ENCODE peak calls at places on chromosome 4, in ten cellular contexts. One of them, this sample, is unnamed.

GRCh38 chr4:110798682-110799081 is 175.8 kb upstream of the PITX2 start:
- DNase-seq in foreskin fibroblast: peak
- DNase-seq in mesendoderm: no peak
- DNase-seq in HCT116: no peak
- DNase-seq in fibroblast of lung: peak
- DNase-seq in CD8-positive, alpha-beta memory T cell: no peak
- DNase-seq in lower lobe of right lung: no peak
- DNase-seq in HFF-Myc: no peak
- DNase-seq in right cardiac atrium: no peak
- DNase-seq in cardiac muscle cell: no peak
- DNase-seq in this sample: no peak

GRCh38 chr4:24564488-24564887 is 19.9 kb downstream of the DHX15 start:
- DNase-seq in foreskin fibroblast: no peak
- DNase-seq in mesendoderm: no peak
- DNase-seq in HCT116: no peak
- DNase-seq in fibroblast of lung: peak
- DNase-seq in CD8-positive, alpha-beta memory T cell: no peak
- DNase-seq in lower lobe of right lung: no peak
- DNase-seq in HFF-Myc: no peak
- DNase-seq in right cardiac atrium: no peak
- DNase-seq in cardiac muscle cell: no peak
- DNase-seq in this sample: no peak

GRCh38 chr4:81369898-81370297 is 101.8 kb downstream of the RASGEF1B start:
- DNase-seq in foreskin fibroblast: no peak
- DNase-seq in mesendoderm: no peak
- DNase-seq in HCT116: no peak
- DNase-seq in fibroblast of lung: peak
- DNase-seq in CD8-positive, alpha-beta memory T cell: no peak
- DNase-seq in lower lobe of right lung: no peak
- DNase-seq in HFF-Myc: no peak
- DNase-seq in right cardiac atrium: no peak
- DNase-seq in cardiac muscle cell: no peak
- DNase-seq in this sample: no peak

GRCh38 chr4:3845094-3845743 is 79.0 kb downstream of the ADRA2C start:
- DNase-seq in foreskin fibroblast: no peak
- DNase-seq in mesendoderm: no peak
- DNase-seq in HCT116: no peak
- DNase-seq in fibroblast of lung: no peak
- DNase-seq in CD8-positive, alpha-beta memory T cell: no peak
- DNase-seq in lower lobe of right lung: no peak
- DNase-seq in HFF-Myc: no peak
- DNase-seq in right cardiac atrium: peak
- DNase-seq in cardiac muscle cell: no peak
- DNase-seq in this sample: no peak

GRCh38 chr4:153593166-153593565 is 90.9 kb upstream of the TLR2 start:
- DNase-seq in foreskin fibroblast: no peak
- DNase-seq in mesendoderm: peak
- DNase-seq in HCT116: no peak
- DNase-seq in fibroblast of lung: no peak
- DNase-seq in CD8-positive, alpha-beta memory T cell: no peak
- DNase-seq in lower lobe of right lung: no peak
- DNase-seq in HFF-Myc: no peak
- DNase-seq in right cardiac atrium: no peak
- DNase-seq in cardiac muscle cell: no peak
- DNase-seq in this sample: no peak

GRCh38 chr4:183328832-183329231 is 6.6 kb upstream of the CLDN24 start:
- DNase-seq in foreskin fibroblast: peak
- DNase-seq in mesendoderm: no peak
- DNase-seq in HCT116: no peak
- DNase-seq in fibroblast of lung: no peak
- DNase-seq in CD8-positive, alpha-beta memory T cell: no peak
- DNase-seq in lower lobe of right lung: no peak
- DNase-seq in HFF-Myc: no peak
- DNase-seq in right cardiac atrium: no peak
- DNase-seq in cardiac muscle cell: no peak
- DNase-seq in this sample: no peak

GRCh38 chr4:795726-796119 is 30.2 kb downstream of the CPLX1 start:
- DNase-seq in foreskin fibroblast: no peak
- DNase-seq in mesendoderm: no peak
- DNase-seq in HCT116: no peak
- DNase-seq in fibroblast of lung: no peak
- DNase-seq in CD8-positive, alpha-beta memory T cell: no peak
- DNase-seq in lower lobe of right lung: peak
- DNase-seq in HFF-Myc: no peak
- DNase-seq in right cardiac atrium: no peak
- DNase-seq in cardiac muscle cell: no peak
- DNase-seq in this sample: no peak

GRCh38 chr4:71216316-71216959 is 122.4 kb upstream of the SLC4A4 start:
- DNase-seq in foreskin fibroblast: no peak
- DNase-seq in mesendoderm: no peak
- DNase-seq in HCT116: no peak
- DNase-seq in fibroblast of lung: no peak
- DNase-seq in CD8-positive, alpha-beta memory T cell: no peak
- DNase-seq in lower lobe of right lung: no peak
- DNase-seq in HFF-Myc: no peak
- DNase-seq in right cardiac atrium: no peak
- DNase-seq in cardiac muscle cell: no peak
- DNase-seq in this sample: no peak

GRCh38 chr4:19309365-19309764 is 942.3 kb upstream of the SLIT2 start:
- DNase-seq in foreskin fibroblast: peak
- DNase-seq in mesendoderm: peak
- DNase-seq in HCT116: no peak
- DNase-seq in fibroblast of lung: peak
- DNase-seq in CD8-positive, alpha-beta memory T cell: no peak
- DNase-seq in lower lobe of right lung: no peak
- DNase-seq in HFF-Myc: peak
- DNase-seq in right cardiac atrium: no peak
- DNase-seq in cardiac muscle cell: peak
- DNase-seq in this sample: no peak

GRCh38 chr4:24423670-24424069 is 160.7 kb downstream of the DHX15 start:
- DNase-seq in foreskin fibroblast: no peak
- DNase-seq in mesendoderm: no peak
- DNase-seq in HCT116: no peak
- DNase-seq in fibroblast of lung: no peak
- DNase-seq in CD8-positive, alpha-beta memory T cell: no peak
- DNase-seq in lower lobe of right lung: no peak
- DNase-seq in HFF-Myc: no peak
- DNase-seq in right cardiac atrium: no peak
- DNase-seq in cardiac muscle cell: no peak
- DNase-seq in this sample: no peak

GRCh38 chr4:53716011-53716410 is 124.7 kb upstream of the LNX1 start:
- DNase-seq in foreskin fibroblast: no peak
- DNase-seq in mesendoderm: no peak
- DNase-seq in HCT116: no peak
- DNase-seq in fibroblast of lung: peak
- DNase-seq in CD8-positive, alpha-beta memory T cell: no peak
- DNase-seq in lower lobe of right lung: no peak
- DNase-seq in HFF-Myc: no peak
- DNase-seq in right cardiac atrium: no peak
- DNase-seq in cardiac muscle cell: no peak
- DNase-seq in this sample: no peak

GRCh38 chr4:77073106-77073858 is 2.5 kb downstream of the CCNI start:
- DNase-seq in foreskin fibroblast: no peak
- DNase-seq in mesendoderm: no peak
- DNase-seq in HCT116: no peak
- DNase-seq in fibroblast of lung: peak
- DNase-seq in CD8-positive, alpha-beta memory T cell: no peak
- DNase-seq in lower lobe of right lung: no peak
- DNase-seq in HFF-Myc: no peak
- DNase-seq in right cardiac atrium: no peak
- DNase-seq in cardiac muscle cell: peak
- DNase-seq in this sample: no peak

GRCh38 chr4:37988670-37989069 is 28.5 kb downstream of the PTTG2 start:
- DNase-seq in foreskin fibroblast: no peak
- DNase-seq in mesendoderm: peak
- DNase-seq in HCT116: no peak
- DNase-seq in fibroblast of lung: no peak
- DNase-seq in CD8-positive, alpha-beta memory T cell: no peak
- DNase-seq in lower lobe of right lung: no peak
- DNase-seq in HFF-Myc: no peak
- DNase-seq in right cardiac atrium: no peak
- DNase-seq in cardiac muscle cell: no peak
- DNase-seq in this sample: no peak

DNA sequence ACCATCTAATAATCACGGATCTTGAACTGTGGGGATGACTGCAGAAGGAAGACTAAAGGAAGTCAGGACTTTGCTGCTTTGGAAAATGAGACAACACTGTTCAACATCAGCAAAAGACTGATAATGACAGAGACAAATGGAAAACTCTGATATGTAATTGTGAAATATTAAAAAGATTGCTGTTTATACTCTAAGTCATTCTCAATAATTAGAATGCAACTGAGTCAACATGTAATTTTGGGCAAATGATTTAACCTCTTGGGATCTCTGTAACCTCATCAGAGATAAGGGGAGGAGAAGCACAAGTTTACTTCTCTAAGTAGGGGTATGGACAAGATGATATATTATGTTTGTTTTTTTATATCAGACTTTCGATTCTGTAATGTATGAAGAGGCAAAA is 121.9 kb downstream of the GASK1B start:
- DNase-seq in foreskin fibroblast: no peak
- DNase-seq in mesendoderm: no peak
- DNase-seq in HCT116: no peak
- DNase-seq in fibroblast of lung: no peak
- DNase-seq in CD8-positive, alpha-beta memory T cell: no peak
- DNase-seq in lower lobe of right lung: no peak
- DNase-seq in HFF-Myc: no peak
- DNase-seq in right cardiac atrium: no peak
- DNase-seq in cardiac muscle cell: no peak
- DNase-seq in this sample: no peak
- H3K4me3 ChIP-seq in foreskin fibroblast: no peak
- H3K4me3 ChIP-seq in mesendoderm: no peak
- H3K4me3 ChIP-seq in HCT116: no peak
- H3K4me3 ChIP-seq in fibroblast of lung: no peak
- H3K4me3 ChIP-seq in CD8-positive, alpha-beta memory T cell: no peak
- H3K4me3 ChIP-seq in lower lobe of right lung: no peak
- H3K4me3 ChIP-seq in HFF-Myc: no peak
- H3K4me3 ChIP-seq in right cardiac atrium: no peak
- H3K4me3 ChIP-seq in cardiac muscle cell: no peak
- H3K4me3 ChIP-seq in this sample: no peak

GRCh38 chr4:46329118-46329976 is 60.6 kb downstream of the GABRA2 start:
- DNase-seq in foreskin fibroblast: no peak
- DNase-seq in mesendoderm: peak
- DNase-seq in HCT116: no peak
- DNase-seq in fibroblast of lung: peak
- DNase-seq in CD8-positive, alpha-beta memory T cell: no peak
- DNase-seq in lower lobe of right lung: no peak
- DNase-seq in HFF-Myc: no peak
- DNase-seq in right cardiac atrium: no peak
- DNase-seq in cardiac muscle cell: peak
- DNase-seq in this sample: peak
- H3K4me3 ChIP-seq in foreskin fibroblast: no peak
- H3K4me3 ChIP-seq in mesendoderm: no peak
- H3K4me3 ChIP-seq in HCT116: no peak
- H3K4me3 ChIP-seq in fibroblast of lung: no peak
- H3K4me3 ChIP-seq in CD8-positive, alpha-beta memory T cell: no peak
- H3K4me3 ChIP-seq in lower lobe of right lung: no peak
- H3K4me3 ChIP-seq in HFF-Myc: no peak
- H3K4me3 ChIP-seq in right cardiac atrium: no peak
- H3K4me3 ChIP-seq in cardiac muscle cell: no peak
- H3K4me3 ChIP-seq in this sample: no peak

GRCh38 chr4:158826882-158827281 is 58.1 kb downstream of the FNIP2 start:
- DNase-seq in foreskin fibroblast: no peak
- DNase-seq in mesendoderm: no peak
- DNase-seq in HCT116: no peak
- DNase-seq in fibroblast of lung: no peak
- DNase-seq in CD8-positive, alpha-beta memory T cell: no peak
- DNase-seq in lower lobe of right lung: no peak
- DNase-seq in HFF-Myc: no peak
- DNase-seq in right cardiac atrium: no peak
- DNase-seq in cardiac muscle cell: no peak
- DNase-seq in this sample: peak

GRCh38 chr4:158825443-158826036 is 56.7 kb downstream of the FNIP2 start:
- DNase-seq in foreskin fibroblast: no peak
- DNase-seq in mesendoderm: peak
- DNase-seq in HCT116: no peak
- DNase-seq in fibroblast of lung: no peak
- DNase-seq in CD8-positive, alpha-beta memory T cell: no peak
- DNase-seq in lower lobe of right lung: no peak
- DNase-seq in HFF-Myc: no peak
- DNase-seq in right cardiac atrium: no peak
- DNase-seq in cardiac muscle cell: no peak
- DNase-seq in this sample: no peak

GRCh38 chr4:158826057-158826456 is 57.2 kb downstream of the FNIP2 start:
- DNase-seq in foreskin fibroblast: no peak
- DNase-seq in mesendoderm: no peak
- DNase-seq in HCT116: no peak
- DNase-seq in fibroblast of lung: no peak
- DNase-seq in CD8-positive, alpha-beta memory T cell: no peak
- DNase-seq in lower lobe of right lung: no peak
- DNase-seq in HFF-Myc: no peak
- DNase-seq in right cardiac atrium: no peak
- DNase-seq in cardiac muscle cell: peak
- DNase-seq in this sample: no peak

GRCh38 chr4:158823461-158823873 is 54.6 kb downstream of the FNIP2 start:
- DNase-seq in foreskin fibroblast: no peak
- DNase-seq in mesendoderm: no peak
- DNase-seq in HCT116: no peak
- DNase-seq in fibroblast of lung: peak
- DNase-seq in CD8-positive, alpha-beta memory T cell: no peak
- DNase-seq in lower lobe of right lung: no peak
- DNase-seq in HFF-Myc: no peak
- DNase-seq in right cardiac atrium: no peak
- DNase-seq in cardiac muscle cell: no peak
- DNase-seq in this sample: peak

GRCh38 chr4:158824425-158825274 is 55.8 kb downstream of the FNIP2 start:
- DNase-seq in foreskin fibroblast: no peak
- DNase-seq in mesendoderm: peak
- DNase-seq in HCT116: no peak
- DNase-seq in fibroblast of lung: peak
- DNase-seq in CD8-positive, alpha-beta memory T cell: no peak
- DNase-seq in lower lobe of right lung: no peak
- DNase-seq in HFF-Myc: no peak
- DNase-seq in right cardiac atrium: peak
- DNase-seq in cardiac muscle cell: peak
- DNase-seq in this sample: peak
- H3K4me3 ChIP-seq in foreskin fibroblast: no peak
- H3K4me3 ChIP-seq in mesendoderm: no peak
- H3K4me3 ChIP-seq in HCT116: no peak
- H3K4me3 ChIP-seq in fibroblast of lung: no peak
- H3K4me3 ChIP-seq in CD8-positive, alpha-beta memory T cell: no peak
- H3K4me3 ChIP-seq in lower lobe of right lung: no peak
- H3K4me3 ChIP-seq in HFF-Myc: no peak
- H3K4me3 ChIP-seq in right cardiac atrium: no peak
- H3K4me3 ChIP-seq in cardiac muscle cell: no peak
- H3K4me3 ChIP-seq in this sample: no peak

DNA sequence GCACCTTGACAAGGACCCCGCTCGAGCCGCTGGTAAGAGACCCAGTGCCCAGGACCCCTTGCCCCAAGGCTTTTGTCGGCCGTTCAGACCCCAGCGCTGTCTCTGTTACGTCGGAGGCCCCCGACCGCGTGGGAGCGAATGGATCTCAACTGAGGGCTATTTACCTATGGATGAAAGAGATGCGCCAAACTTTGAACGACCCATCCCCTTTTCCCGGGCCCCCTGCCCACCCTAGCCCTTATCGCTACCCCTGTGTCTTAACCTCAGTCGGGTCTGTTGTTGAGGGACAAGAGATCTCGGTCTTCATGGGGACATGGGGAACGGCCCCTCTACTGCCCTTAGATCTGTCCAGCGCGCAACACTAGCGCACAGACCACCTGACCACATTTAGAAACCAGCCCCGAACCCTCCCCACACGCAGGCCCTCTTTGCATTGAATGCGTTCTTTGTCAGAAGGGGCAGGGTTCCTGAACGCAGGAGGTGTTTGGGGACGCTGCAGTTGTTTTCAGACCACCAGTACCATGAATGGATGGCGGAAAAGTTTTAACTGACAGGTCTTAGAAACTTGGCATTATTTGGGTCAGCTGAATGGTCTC is 617 bp downstream of the ARL9 start:
- DNase-seq in foreskin fibroblast: no peak
- DNase-seq in mesendoderm: peak
- DNase-seq in HCT116: no peak
- DNase-seq in fibroblast of lung: peak
- DNase-seq in CD8-positive, alpha-beta memory T cell: no peak
- DNase-seq in lower lobe of right lung: no peak
- DNase-seq in HFF-Myc: no peak
- DNase-seq in right cardiac atrium: no peak
- DNase-seq in cardiac muscle cell: peak
- DNase-seq in this sample: no peak
- H3K4me3 ChIP-seq in foreskin fibroblast: peak
- H3K4me3 ChIP-seq in mesendoderm: no peak
- H3K4me3 ChIP-seq in HCT116: no peak
- H3K4me3 ChIP-seq in fibroblast of lung: peak
- H3K4me3 ChIP-seq in CD8-positive, alpha-beta memory T cell: peak
- H3K4me3 ChIP-seq in lower lobe of right lung: peak
- H3K4me3 ChIP-seq in HFF-Myc: peak
- H3K4me3 ChIP-seq in right cardiac atrium: peak
- H3K4me3 ChIP-seq in cardiac muscle cell: peak
- H3K4me3 ChIP-seq in this sample: peak